ENCODE peak calls at places on chromosomes 5 and 9, in four cellular contexts. One of them, this sample, is unnamed.

GRCh38 chr5:95859327-95860060 is 37.0 kb upstream of the GLRX start:
- DNase-seq in HepG2: no peak
- DNase-seq in K562: no peak
- DNase-seq in GM12878: no peak
- DNase-seq in this sample: no peak

GRCh38 chr5:133801955-133802751 is 166.3 kb downstream of the C5orf15 start:
- DNase-seq in HepG2: no peak
- DNase-seq in K562: no peak
- DNase-seq in GM12878: no peak
- DNase-seq in this sample: no peak

GRCh38 chr9:32820322-32820721 is 37.0 kb downstream of the TMEM215 start:
- DNase-seq in HepG2: no peak
- DNase-seq in K562: no peak
- DNase-seq in GM12878: no peak
- DNase-seq in this sample: no peak

GRCh38 chr9:31089822-31090221 is 1294.6 kb upstream of the ACO1 start:
- DNase-seq in HepG2: no peak
- DNase-seq in K562: no peak
- DNase-seq in GM12878: no peak
- DNase-seq in this sample: no peak

GRCh38 chr5:77637170-77638074 is 1.1 kb downstream of the OTP start:
- DNase-seq in HepG2: no peak
- DNase-seq in K562: no peak
- DNase-seq in GM12878: no peak
- DNase-seq in this sample: no peak

GRCh38 chr5:81749562-81750307 is 1.2 kb downstream of the SSBP2 start:
- DNase-seq in HepG2: no peak
- DNase-seq in K562: peak; percentile 45
- DNase-seq in GM12878: peak; percentile 69
- DNase-seq in this sample: peak; percentile 60

GRCh38 chr9:121893787-121894186 is 199.3 kb downstream of the TTLL11 start:
- DNase-seq in HepG2: no peak
- DNase-seq in K562: no peak
- DNase-seq in GM12878: no peak
- DNase-seq in this sample: no peak

GRCh38 chr5:9776525-9776924 is 146.4 kb upstream of the TAS2R1 start:
- DNase-seq in HepG2: no peak
- DNase-seq in K562: no peak
- DNase-seq in GM12878: no peak
- DNase-seq in this sample: no peak

GRCh38 chr5:124891179-124891578 is 144.7 kb upstream of the ZNF608 start:
- DNase-seq in HepG2: no peak
- DNase-seq in K562: no peak
- DNase-seq in GM12878: no peak
- DNase-seq in this sample: no peak

GRCh38 chr9:35000535-35001284 is 11.2 kb downstream of the DNAJB5 start:
- DNase-seq in HepG2: no peak
- DNase-seq in K562: peak; percentile 29
- DNase-seq in GM12878: no peak
- DNase-seq in this sample: no peak

GRCh38 chr9:83027153-83027867 is 35.6 kb downstream of the RASEF start:
- DNase-seq in HepG2: peak; percentile 7
- DNase-seq in K562: no peak
- DNase-seq in GM12878: no peak
- DNase-seq in this sample: no peak

GRCh38 chr9:127935765-127936221 is 1.9 kb downstream of the DPM2 start:
- DNase-seq in HepG2: no peak
- DNase-seq in K562: peak; percentile 54
- DNase-seq in GM12878: no peak
- DNase-seq in this sample: no peak

GRCh38 chr5:159324097-159324760 is 6.1 kb downstream of the IL12B start:
- DNase-seq in HepG2: no peak
- DNase-seq in K562: no peak
- DNase-seq in GM12878: no peak
- DNase-seq in this sample: no peak

GRCh38 chr5:164000819-164001218 is 495.4 kb downstream of the MAT2B start:
- DNase-seq in HepG2: no peak
- DNase-seq in K562: no peak
- DNase-seq in GM12878: no peak
- DNase-seq in this sample: no peak

GRCh38 chr5:57171818-57172465 is 1.9 kb upstream of the GPBP1 start:
- DNase-seq in HepG2: no peak
- DNase-seq in K562: no peak
- DNase-seq in GM12878: no peak
- DNase-seq in this sample: no peak

GRCh38 chr9:131395027-131395744 is 1.3 kb downstream of the PRRC2B start:
- DNase-seq in HepG2: no peak
- DNase-seq in K562: peak; percentile 30
- DNase-seq in GM12878: peak; percentile 26
- DNase-seq in this sample: peak; percentile 60

GRCh38 chr5:128220841-128221240 is 137.3 kb downstream of the SLC12A2 start:
- DNase-seq in HepG2: no peak
- DNase-seq in K562: no peak
- DNase-seq in GM12878: no peak
- DNase-seq in this sample: no peak

GRCh38 chr9:103183569-103184191 is 188.5 kb downstream of the CYLC2 start:
- DNase-seq in HepG2: peak; percentile 9
- DNase-seq in K562: no peak
- DNase-seq in GM12878: no peak
- DNase-seq in this sample: no peak

GRCh38 chr9:33250458-33250995 is 10.6 kb downstream of the SPINK4 start:
- DNase-seq in HepG2: no peak
- DNase-seq in K562: no peak
- DNase-seq in GM12878: no peak
- DNase-seq in this sample: no peak

GRCh38 chr5:177312649-177313181 is 1.0 kb upstream of the MXD3 start:
- DNase-seq in HepG2: peak; percentile 43
- DNase-seq in K562: peak; percentile 58
- DNase-seq in GM12878: no peak
- DNase-seq in this sample: peak; percentile 55

GRCh38 chr9:12094051-12094450 is 599.1 kb upstream of the TYRP1 start:
- DNase-seq in HepG2: no peak
- DNase-seq in K562: no peak
- DNase-seq in GM12878: no peak
- DNase-seq in this sample: no peak

GRCh38 chr9:107243757-107244156 is 39.3 kb upstream of the RAD23B start:
- DNase-seq in HepG2: peak; percentile 89
- DNase-seq in K562: no peak
- DNase-seq in GM12878: no peak
- DNase-seq in this sample: no peak

GRCh38 chr5:44885903-44886302 is 77.2 kb downstream of the MRPS30 start:
- DNase-seq in HepG2: no peak
- DNase-seq in K562: no peak
- DNase-seq in GM12878: peak; percentile 44
- DNase-seq in this sample: no peak

GRCh38 chr9:83065233-83065632 is 2.3 kb upstream of the RASEF start:
- DNase-seq in HepG2: no peak
- DNase-seq in K562: no peak
- DNase-seq in GM12878: no peak
- DNase-seq in this sample: no peak

GRCh38 chr5:109693535-109694152 is 3.9 kb downstream of the MAN2A1 start:
- DNase-seq in HepG2: no peak
- DNase-seq in K562: no peak
- DNase-seq in GM12878: no peak
- DNase-seq in this sample: no peak

GRCh38 chr9:83322438-83322837 is 215.8 kb downstream of the FRMD3 start:
- DNase-seq in HepG2: peak; percentile 7
- DNase-seq in K562: no peak
- DNase-seq in GM12878: no peak
- DNase-seq in this sample: no peak

GRCh38 chr5:157328277-157328912 is 62.5 kb downstream of the CYFIP2 start:
- DNase-seq in HepG2: peak; percentile 73
- DNase-seq in K562: peak; percentile 87
- DNase-seq in GM12878: no peak
- DNase-seq in this sample: peak; percentile 45

GRCh38 chr5:161001604-161002003 is 149.6 kb upstream of the ATP10B start:
- DNase-seq in HepG2: no peak
- DNase-seq in K562: no peak
- DNase-seq in GM12878: peak; percentile 17
- DNase-seq in this sample: no peak

GRCh38 chr9:112380102-112380581 is at the start of gene HSDL2:
- DNase-seq in HepG2: no peak
- DNase-seq in K562: no peak
- DNase-seq in GM12878: no peak
- DNase-seq in this sample: no peak

GRCh38 chr5:135131801-135132675 is 98.0 kb upstream of the PITX1 start:
- DNase-seq in HepG2: no peak
- DNase-seq in K562: no peak
- DNase-seq in GM12878: no peak
- DNase-seq in this sample: no peak

GRCh38 chr9:89374176-89374575 is 55.9 kb downstream of the SECISBP2 start:
- DNase-seq in HepG2: no peak
- DNase-seq in K562: no peak
- DNase-seq in GM12878: no peak
- DNase-seq in this sample: no peak

GRCh38 chr9:136051568-136052432 is 43.3 kb downstream of the NACC2 start:
- DNase-seq in HepG2: peak; percentile 96
- DNase-seq in K562: no peak
- DNase-seq in GM12878: no peak
- DNase-seq in this sample: peak; percentile 59

DNA sequence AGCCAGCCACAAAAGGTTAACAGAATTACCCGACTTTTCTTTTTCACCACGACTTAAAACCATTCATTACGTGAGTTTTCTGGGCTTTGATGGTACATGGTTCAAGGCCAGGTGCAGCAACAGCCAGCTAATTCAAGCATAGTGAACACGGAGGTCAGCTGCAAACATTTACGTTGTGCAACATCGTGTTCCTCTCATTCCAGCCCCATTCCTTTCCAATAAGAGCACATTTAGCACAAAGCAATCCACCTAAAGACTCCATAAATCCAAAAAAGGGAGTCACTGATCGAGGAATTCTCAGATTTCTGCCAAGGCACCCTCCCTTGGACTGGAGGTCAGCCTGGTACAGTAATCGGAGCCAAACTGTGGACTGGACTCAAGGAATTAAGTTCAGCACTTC is 14.4 kb downstream of the NREP start:
- DNase-seq in HepG2: peak; percentile 96
- DNase-seq in K562: no peak
- DNase-seq in GM12878: no peak
- DNase-seq in this sample: no peak
- TF ChIP-seq CBFB in HepG2: peak; percentile 64
- TF ChIP-seq CBFB in K562: no peak
- TF ChIP-seq CBFB in GM12878: no peak
- TF ChIP-seq CBFB in this sample: no peak

DNA sequence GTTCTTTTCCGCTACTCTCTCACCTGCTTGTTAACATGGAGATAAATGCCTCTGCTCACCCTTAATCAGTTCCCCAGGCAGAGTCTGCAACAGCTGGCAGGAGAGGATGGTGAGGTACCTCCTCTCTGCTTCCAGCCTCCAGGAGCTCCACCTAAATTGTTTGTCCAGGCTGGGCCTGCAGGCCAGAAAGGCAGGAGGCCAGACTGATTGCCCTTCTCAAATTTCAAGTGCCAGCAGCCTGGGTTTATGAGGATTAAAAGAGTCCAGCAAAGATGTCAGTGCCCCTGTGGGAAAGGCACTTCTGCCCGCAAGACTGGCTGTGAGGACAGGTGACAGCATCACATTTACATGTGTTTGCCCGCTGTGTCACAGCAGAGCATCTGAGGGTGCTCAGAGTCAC is 19.8 kb downstream of the CORO2A start:
- DNase-seq in HepG2: peak; percentile 40
- DNase-seq in K562: no peak
- DNase-seq in GM12878: no peak
- DNase-seq in this sample: no peak
- TF ChIP-seq CBFB in HepG2: no peak
- TF ChIP-seq CBFB in K562: no peak
- TF ChIP-seq CBFB in GM12878: no peak
- TF ChIP-seq CBFB in this sample: no peak

GRCh38 chr9:126604059-126604685 is 9.6 kb upstream of the LMX1B start:
- DNase-seq in HepG2: no peak
- DNase-seq in K562: no peak
- DNase-seq in GM12878: no peak
- DNase-seq in this sample: no peak
- TF ChIP-seq CBFB in HepG2: no peak
- TF ChIP-seq CBFB in K562: no peak
- TF ChIP-seq CBFB in GM12878: no peak
- TF ChIP-seq CBFB in this sample: no peak

DNA sequence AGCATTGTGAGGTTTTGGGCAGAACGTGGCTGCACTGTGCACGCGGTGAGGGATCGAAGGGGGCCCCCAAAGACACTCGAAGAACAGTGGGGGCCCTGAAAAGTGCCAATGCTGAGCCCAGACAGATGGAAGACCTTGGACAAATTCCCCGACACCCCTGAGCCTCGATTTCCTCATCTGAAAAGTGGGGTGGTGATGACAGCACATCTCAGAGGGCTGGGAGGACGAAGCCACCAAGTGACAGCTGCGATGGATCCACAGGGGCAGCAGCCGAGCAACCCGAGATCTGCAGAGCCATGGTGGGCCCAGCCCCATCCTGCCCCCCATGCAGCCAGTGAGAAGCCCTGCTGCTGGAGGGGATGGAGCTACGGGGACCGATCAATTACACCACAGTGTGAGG is 134.2 kb upstream of the IER5L start:
- DNase-seq in HepG2: no peak
- DNase-seq in K562: no peak
- DNase-seq in GM12878: no peak
- DNase-seq in this sample: no peak
- TF ChIP-seq CBFB in HepG2: no peak
- TF ChIP-seq CBFB in K562: no peak
- TF ChIP-seq CBFB in GM12878: no peak
- TF ChIP-seq CBFB in this sample: no peak

DNA sequence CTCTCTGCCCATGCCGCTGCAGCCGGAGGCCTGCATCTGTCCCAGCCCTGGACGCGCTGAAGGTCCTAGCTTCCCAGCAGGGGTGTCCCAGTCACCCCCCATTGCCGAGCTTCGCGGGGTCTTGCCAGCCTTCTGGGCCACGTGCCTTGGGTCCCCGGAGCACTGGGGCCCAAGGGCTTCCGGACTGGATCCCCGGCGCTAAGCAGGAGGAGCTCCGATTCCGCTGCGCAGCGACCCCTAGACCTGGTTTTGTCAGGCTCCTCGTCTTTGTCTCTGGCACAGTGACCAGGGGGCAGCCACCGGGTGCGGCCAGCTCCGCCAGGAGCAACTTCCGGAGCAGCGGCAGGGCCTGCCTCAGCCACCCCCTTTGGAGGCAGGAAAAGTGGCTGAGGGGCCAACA is 3.3 kb upstream of the IRX1 start:
- DNase-seq in HepG2: no peak
- DNase-seq in K562: no peak
- DNase-seq in GM12878: no peak
- DNase-seq in this sample: peak; percentile 61
- TF ChIP-seq CBFB in HepG2: no peak
- TF ChIP-seq CBFB in K562: no peak
- TF ChIP-seq CBFB in GM12878: no peak
- TF ChIP-seq CBFB in this sample: no peak

DNA sequence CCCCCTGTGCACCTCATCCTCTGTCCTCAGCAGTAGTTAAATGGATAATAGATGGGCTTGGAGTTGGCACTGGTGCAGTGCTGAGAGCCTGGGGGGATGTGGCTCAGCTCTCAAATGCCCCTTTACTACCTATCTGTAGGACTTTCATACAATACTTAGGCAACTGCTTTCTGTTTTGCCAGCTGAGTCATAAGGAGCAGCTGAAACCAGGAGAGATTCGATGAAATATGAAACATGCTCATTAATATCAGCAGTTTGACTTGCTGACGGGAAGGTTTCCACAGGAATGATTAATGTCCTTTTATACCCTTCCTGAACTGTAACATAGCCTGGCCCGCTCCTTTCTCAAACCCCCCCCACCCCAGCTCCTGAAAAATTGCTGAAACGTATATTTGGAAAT is 142.6 kb downstream of the SAXO1 start:
- DNase-seq in HepG2: no peak
- DNase-seq in K562: no peak
- DNase-seq in GM12878: peak; percentile 48
- DNase-seq in this sample: no peak
- TF ChIP-seq CBFB in HepG2: no peak
- TF ChIP-seq CBFB in K562: no peak
- TF ChIP-seq CBFB in GM12878: no peak
- TF ChIP-seq CBFB in this sample: no peak

This sample was measured in WTC11.